ENCODE peak calls at places on chromosomes 4 and X, in six cellular contexts. One of them, this sample, is unnamed.

GRCh38 chr4:99945718-99946345 is 586 bp downstream of the DNAJB14 start:
- DNase-seq in NCI-H2107: no peak
- DNase-seq in stimulated activated naive CD4-positive, alpha-beta T cell treated with Interleukin-2 at 50 U/mL for 16 hours: no peak
- DNase-seq in mucosa of gallbladder: no peak
- DNase-seq in pancreas: no peak
- DNase-seq in endothelial cell: no peak
- DNase-seq in this sample: no peak

GRCh38 chrX:116317409-116317808 is 119.0 kb upstream of the SLC6A14 start:
- DNase-seq in mucosa of gallbladder: peak
- DNase-seq in endothelial cell: no peak
- DNase-seq in NCI-H2107: no peak
- DNase-seq in pancreas: peak
- DNase-seq in stimulated activated naive CD4-positive, alpha-beta T cell treated with Interleukin-2 at 50 U/mL for 16 hours: no peak
- DNase-seq in this sample: no peak

GRCh38 chr4:17347445-17347844 is 164.4 kb downstream of the QDPR start:
- DNase-seq in NCI-H2107: no peak
- DNase-seq in endothelial cell: peak
- DNase-seq in mucosa of gallbladder: peak
- DNase-seq in stimulated activated naive CD4-positive, alpha-beta T cell treated with Interleukin-2 at 50 U/mL for 16 hours: no peak
- DNase-seq in pancreas: no peak
- DNase-seq in this sample: no peak

GRCh38 chr4:73707918-73708577 is 32.3 kb upstream of the CXCL8 start:
- DNase-seq in NCI-H2107: no peak
- DNase-seq in mucosa of gallbladder: peak
- DNase-seq in stimulated activated naive CD4-positive, alpha-beta T cell treated with Interleukin-2 at 50 U/mL for 16 hours: no peak
- DNase-seq in pancreas: peak
- DNase-seq in endothelial cell: no peak
- DNase-seq in this sample: peak

GRCh38 chr4:177108708-177109107 is 201.0 kb upstream of the NEIL3 start:
- DNase-seq in mucosa of gallbladder: no peak
- DNase-seq in NCI-H2107: no peak
- DNase-seq in pancreas: no peak
- DNase-seq in endothelial cell: no peak
- DNase-seq in stimulated activated naive CD4-positive, alpha-beta T cell treated with Interleukin-2 at 50 U/mL for 16 hours: no peak
- DNase-seq in this sample: no peak

GRCh38 chrX:44954562-44954961 is 81.6 kb downstream of the KDM6A start:
- DNase-seq in pancreas: no peak
- DNase-seq in endothelial cell: no peak
- DNase-seq in NCI-H2107: no peak
- DNase-seq in mucosa of gallbladder: no peak
- DNase-seq in stimulated activated naive CD4-positive, alpha-beta T cell treated with Interleukin-2 at 50 U/mL for 16 hours: no peak
- DNase-seq in this sample: no peak

GRCh38 chrX:131792356-131792749 is 230.7 kb upstream of the STK26 start:
- DNase-seq in mucosa of gallbladder: peak
- DNase-seq in stimulated activated naive CD4-positive, alpha-beta T cell treated with Interleukin-2 at 50 U/mL for 16 hours: no peak
- DNase-seq in NCI-H2107: no peak
- DNase-seq in pancreas: peak
- DNase-seq in endothelial cell: no peak
- DNase-seq in this sample: peak

GRCh38 chr4:78827191-78827590 is 51.0 kb downstream of the BMP2K start:
- DNase-seq in pancreas: no peak
- DNase-seq in endothelial cell: no peak
- DNase-seq in mucosa of gallbladder: no peak
- DNase-seq in NCI-H2107: no peak
- DNase-seq in stimulated activated naive CD4-positive, alpha-beta T cell treated with Interleukin-2 at 50 U/mL for 16 hours: no peak
- DNase-seq in this sample: no peak

GRCh38 chrX:8890794-8891193 is 89.6 kb upstream of the FAM9A start:
- DNase-seq in stimulated activated naive CD4-positive, alpha-beta T cell treated with Interleukin-2 at 50 U/mL for 16 hours: no peak
- DNase-seq in pancreas: no peak
- DNase-seq in NCI-H2107: no peak
- DNase-seq in mucosa of gallbladder: no peak
- DNase-seq in endothelial cell: no peak
- DNase-seq in this sample: no peak

GRCh38 chr4:673349-674091 is 556 bp downstream of the ATP5ME start:
- DNase-seq in mucosa of gallbladder: no peak
- DNase-seq in endothelial cell: peak
- DNase-seq in pancreas: no peak
- DNase-seq in NCI-H2107: no peak
- DNase-seq in stimulated activated naive CD4-positive, alpha-beta T cell treated with Interleukin-2 at 50 U/mL for 16 hours: no peak
- DNase-seq in this sample: no peak

GRCh38 chrX:51420610-51421009 is 75.8 kb downstream of the NUDT11 start:
- DNase-seq in NCI-H2107: no peak
- DNase-seq in stimulated activated naive CD4-positive, alpha-beta T cell treated with Interleukin-2 at 50 U/mL for 16 hours: no peak
- DNase-seq in endothelial cell: peak
- DNase-seq in mucosa of gallbladder: no peak
- DNase-seq in pancreas: no peak
- DNase-seq in this sample: no peak

GRCh38 chr4:171812377-171813194 is 618 bp upstream of the GALNTL6 start:
- DNase-seq in mucosa of gallbladder: no peak
- DNase-seq in stimulated activated naive CD4-positive, alpha-beta T cell treated with Interleukin-2 at 50 U/mL for 16 hours: no peak
- DNase-seq in pancreas: no peak
- DNase-seq in NCI-H2107: no peak
- DNase-seq in endothelial cell: peak
- DNase-seq in this sample: no peak

GRCh38 chr4:71202703-71203102 is 136.1 kb upstream of the SLC4A4 start:
- DNase-seq in pancreas: no peak
- DNase-seq in NCI-H2107: no peak
- DNase-seq in endothelial cell: no peak
- DNase-seq in mucosa of gallbladder: no peak
- DNase-seq in stimulated activated naive CD4-positive, alpha-beta T cell treated with Interleukin-2 at 50 U/mL for 16 hours: no peak
- DNase-seq in this sample: no peak

GRCh38 chr4:143202824-143203223 is 18.1 kb downstream of the USP38 start:
- DNase-seq in endothelial cell: no peak
- DNase-seq in pancreas: no peak
- DNase-seq in stimulated activated naive CD4-positive, alpha-beta T cell treated with Interleukin-2 at 50 U/mL for 16 hours: no peak
- DNase-seq in NCI-H2107: no peak
- DNase-seq in mucosa of gallbladder: no peak
- DNase-seq in this sample: no peak

This sample was measured in posterior vena cava.